ENCODE peak calls at places on chromosomes 13 and 19, in nine cellular contexts. I is fibroblast of lung; E is effector memory CD4-positive, alpha-beta T cell; B is upper lobe of right lung; K is substantia nigra; D is Peyer's patch; R is kidney glomerular epithelial cell; A is HFF-Myc; V is NCI-H1436. U is an unnamed sample.

GRCh38 chr13:30561506-30561905 is 56.2 kb upstream of the USPL1 start:
- DNase-seq in I (peak), V (no peak), K (no peak), A (no peak), B (no peak), E (no peak), R (no peak), D (no peak), U (no peak)

GRCh38 chr19:35501684-35502083 is 11.4 kb upstream of the KRTDAP start:
- DNase-seq in R (peak), K (no peak), V (no peak), E (no peak), B (no peak), D (no peak), I (no peak), A (no peak), U (no peak)

GRCh38 chr19:1154731-1155351 is 19.2 kb downstream of the SBNO2 start:
- DNase-seq in V (no peak), K (peak), E (no peak), A (no peak), B (peak), I (peak), D (peak), R (peak), U (no peak)

GRCh38 chr13:44853641-44854040 is 135.6 kb downstream of the NUFIP1 start:
- DNase-seq in R (peak), K (no peak), I (no peak), A (no peak), D (peak), B (no peak), E (no peak), V (no peak), U (no peak)

GRCh38 chr13:40803316-40803715 is 13.9 kb downstream of the SLC25A15 start:
- DNase-seq in V (no peak), A (no peak), E (no peak), I (no peak), D (no peak), B (no peak), R (no peak), K (no peak), U (no peak)

GRCh38 chr13:70107125-70107497 is 515 bp upstream of the ATXN8OS start:
- DNase-seq in I (no peak), A (no peak), D (no peak), V (no peak), E (no peak), B (no peak), K (no peak), R (no peak), U (no peak)

GRCh38 chr19:41621654-41622053 is 5.2 kb downstream of the CEACAM4 start:
- DNase-seq in K (no peak), I (no peak), D (no peak), V (no peak), R (no peak), E (no peak), B (no peak), A (no peak), U (no peak)

GRCh38 chr19:28606269-28607032 is 606.5 kb downstream of the UQCRFS1 start:
- DNase-seq in B (no peak), E (no peak), K (no peak), A (no peak), R (no peak), I (no peak), V (no peak), D (no peak), U (no peak)

GRCh38 chr19:44847144-44848035 is 1.3 kb downstream of the NECTIN2 start:
- DNase-seq in K (no peak), I (peak), B (peak), A (no peak), E (peak), R (peak), V (no peak), D (peak), U (no peak)

GRCh38 chr13:98172570-98173405 is 4.3 kb downstream of the RNF113B start:
- DNase-seq in V (no peak), A (no peak), E (no peak), I (peak), K (no peak), R (peak), D (no peak), B (no peak), U (no peak)

GRCh38 chr19:46704379-46705076 is 12.4 kb downstream of the PRKD2 start:
- DNase-seq in R (peak), I (no peak), E (peak), A (no peak), V (peak), B (peak), K (peak), D (peak), U (no peak)

GRCh38 chr19:38228005-38228377 is 4.0 kb upstream of the DPF1 start:
- DNase-seq in B (no peak), E (no peak), I (no peak), R (no peak), D (no peak), K (no peak), V (no peak), A (no peak), U (no peak)

GRCh38 chr19:19371056-19371455 is 34.4 kb upstream of the GATAD2A start:
- DNase-seq in K (no peak), R (no peak), V (no peak), A (no peak), B (no peak), D (no peak), E (no peak), I (no peak), U (peak)

GRCh38 chr13:109998808-109999528 is 212.6 kb upstream of the IRS2 start:
- DNase-seq in B (no peak), K (no peak), V (no peak), D (no peak), I (peak), A (no peak), R (peak), E (no peak), U (no peak)

GRCh38 chr13:50537029-50537428 is 306.5 kb downstream of the DLEU7 start:
- DNase-seq in A (no peak), D (no peak), E (no peak), B (no peak), I (no peak), K (no peak), R (no peak), V (no peak), U (no peak)

GRCh38 chr13:45296259-45296658 is 44.7 kb downstream of the TPT1 start:
- DNase-seq in I (no peak), K (no peak), R (no peak), B (no peak), D (no peak), E (no peak), A (no peak), V (no peak), U (no peak)

GRCh38 chr19:49492573-49493411 is 3.4 kb upstream of the RPS11 start:
- DNase-seq in K (no peak), R (no peak), E (no peak), B (no peak), D (no peak), A (peak), V (no peak), I (peak), U (no peak)

GRCh38 chr13:113029061-113029445 is 60.0 kb downstream of the MCF2L start:
- DNase-seq in R (no peak), I (no peak), K (no peak), A (no peak), V (no peak), D (no peak), B (no peak), E (no peak), U (no peak)